ENCODE peak calls at places on chromosomes 1 and 21, in seven cellular contexts. One of them, this sample, is unnamed.
A peak's percentile ranks its signal among the peaks of the same experiment; 100 is the strongest.

GRCh38 chr1:93552751-93553455 is 105.0 kb downstream of the FNBP1L start:
- DNase-seq in IMR-90: peak; percentile 53
- DNase-seq in uterus: no peak
- DNase-seq in colonic mucosa: peak; percentile 47
- DNase-seq in tibial artery: no peak
- DNase-seq in neuronal stem cell: no peak
- DNase-seq in aorta: no peak
- DNase-seq in this sample: peak; percentile 80

GRCh38 chr21:34707876-34708325 is 39.1 kb downstream of the CLIC6 start:
- DNase-seq in tibial artery: no peak
- DNase-seq in uterus: no peak
- DNase-seq in IMR-90: no peak
- DNase-seq in colonic mucosa: no peak
- DNase-seq in neuronal stem cell: no peak
- DNase-seq in aorta: no peak
- DNase-seq in this sample: no peak

GRCh38 chr1:152143147-152143845 is 15.7 kb downstream of the RPTN start:
- DNase-seq in uterus: no peak
- DNase-seq in neuronal stem cell: no peak
- DNase-seq in aorta: no peak
- DNase-seq in tibial artery: no peak
- DNase-seq in colonic mucosa: no peak
- DNase-seq in IMR-90: no peak
- DNase-seq in this sample: no peak

GRCh38 chr21:41396452-41397107 is 29.5 kb upstream of the MX1 start:
- DNase-seq in IMR-90: no peak
- DNase-seq in uterus: no peak
- DNase-seq in neuronal stem cell: no peak
- DNase-seq in tibial artery: peak; percentile 59
- DNase-seq in colonic mucosa: peak; percentile 62
- DNase-seq in aorta: peak; percentile 75
- DNase-seq in this sample: no peak

GRCh38 chr1:39158330-39159086 is 46.0 kb upstream of the MACF1 start:
- DNase-seq in colonic mucosa: peak; percentile 95
- DNase-seq in uterus: no peak
- DNase-seq in tibial artery: no peak
- DNase-seq in aorta: no peak
- DNase-seq in neuronal stem cell: no peak
- DNase-seq in IMR-90: peak; percentile 74
- DNase-seq in this sample: no peak

GRCh38 chr1:36089393-36090121 is 865 bp downstream of the ADPRS start:
- DNase-seq in aorta: no peak
- DNase-seq in colonic mucosa: no peak
- DNase-seq in IMR-90: peak; percentile 58
- DNase-seq in uterus: no peak
- DNase-seq in tibial artery: no peak
- DNase-seq in neuronal stem cell: no peak
- DNase-seq in this sample: no peak

GRCh38 chr1:2586154-2587070 is at the start of gene PRXL2B:
- DNase-seq in uterus: peak; percentile 99
- DNase-seq in aorta: peak; percentile 100
- DNase-seq in neuronal stem cell: peak; percentile 97
- DNase-seq in colonic mucosa: peak; percentile 99
- DNase-seq in tibial artery: peak; percentile 99
- DNase-seq in IMR-90: peak; percentile 98
- DNase-seq in this sample: peak; percentile 100

GRCh38 chr1:51276286-51276685 is 40.2 kb downstream of the RNF11 start:
- DNase-seq in uterus: no peak
- DNase-seq in neuronal stem cell: no peak
- DNase-seq in IMR-90: no peak
- DNase-seq in aorta: no peak
- DNase-seq in tibial artery: no peak
- DNase-seq in colonic mucosa: no peak
- DNase-seq in this sample: no peak

GRCh38 chr1:167439301-167439988 is 78.9 kb downstream of the CD247 start:
- DNase-seq in neuronal stem cell: peak; percentile 60
- DNase-seq in tibial artery: no peak
- DNase-seq in colonic mucosa: peak; percentile 67
- DNase-seq in IMR-90: peak; percentile 28
- DNase-seq in uterus: peak; percentile 30
- DNase-seq in aorta: no peak
- DNase-seq in this sample: peak; percentile 42

GRCh38 chr21:45583831-45584509 is 41.7 kb upstream of the SLC19A1 start:
- DNase-seq in aorta: no peak
- DNase-seq in tibial artery: no peak
- DNase-seq in uterus: peak; percentile 1
- DNase-seq in neuronal stem cell: no peak
- DNase-seq in colonic mucosa: no peak
- DNase-seq in IMR-90: no peak
- DNase-seq in this sample: no peak

GRCh38 chr1:113205980-113206766 is 133.2 kb downstream of the LRIG2 start:
- DNase-seq in neuronal stem cell: no peak
- DNase-seq in aorta: no peak
- DNase-seq in colonic mucosa: no peak
- DNase-seq in uterus: no peak
- DNase-seq in tibial artery: no peak
- DNase-seq in IMR-90: no peak
- DNase-seq in this sample: no peak

GRCh38 chr1:13593511-13594131 is 10.0 kb downstream of the PDPN start:
- DNase-seq in aorta: peak; percentile 75
- DNase-seq in uterus: peak; percentile 69
- DNase-seq in colonic mucosa: peak; percentile 24
- DNase-seq in neuronal stem cell: no peak
- DNase-seq in IMR-90: peak; percentile 36
- DNase-seq in tibial artery: peak; percentile 78
- DNase-seq in this sample: no peak

GRCh38 chr21:15953551-15954116 is 223.9 kb downstream of the USP25 start:
- DNase-seq in uterus: no peak
- DNase-seq in IMR-90: no peak
- DNase-seq in aorta: no peak
- DNase-seq in neuronal stem cell: no peak
- DNase-seq in colonic mucosa: no peak
- DNase-seq in tibial artery: no peak
- DNase-seq in this sample: no peak

GRCh38 chr1:209767706-209768105 is 11.9 kb downstream of the TRAF3IP3 start:
- DNase-seq in tibial artery: no peak
- DNase-seq in neuronal stem cell: no peak
- DNase-seq in uterus: no peak
- DNase-seq in colonic mucosa: no peak
- DNase-seq in IMR-90: no peak
- DNase-seq in aorta: no peak
- DNase-seq in this sample: no peak

DNA sequence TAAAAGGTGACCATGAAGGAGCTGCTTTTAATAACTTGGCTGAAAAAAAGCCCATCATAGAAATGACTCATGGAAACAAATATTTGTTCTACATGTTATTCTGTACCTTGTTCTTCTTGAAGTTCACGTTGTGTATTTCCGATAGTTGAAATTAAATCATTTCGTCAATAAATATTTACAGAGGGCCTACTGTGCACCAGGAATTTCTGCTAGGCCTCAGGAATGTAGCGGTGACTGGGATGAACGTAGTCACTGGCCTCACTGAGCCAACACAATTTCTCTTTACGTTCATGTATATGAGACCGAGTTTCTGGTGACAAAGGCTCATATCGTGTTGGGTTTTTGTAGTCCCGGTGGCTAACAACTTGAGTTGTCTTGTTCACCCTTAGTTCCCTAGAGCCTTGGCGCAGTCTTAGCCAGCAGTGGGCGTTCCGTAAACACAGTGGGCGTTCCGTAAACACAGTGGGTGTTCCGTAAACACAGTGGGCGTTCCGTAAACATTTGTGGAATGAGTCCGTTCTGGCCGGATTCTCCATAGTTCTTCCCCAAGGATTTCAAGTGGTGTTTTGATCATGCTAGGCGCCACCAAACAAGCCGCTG is 53.2 kb upstream of the VAMP3 start:
- DNase-seq in colonic mucosa: no peak
- DNase-seq in IMR-90: no peak
- DNase-seq in aorta: no peak
- DNase-seq in neuronal stem cell: no peak
- DNase-seq in uterus: no peak
- DNase-seq in tibial artery: no peak
- DNase-seq in this sample: no peak
- H3K27me3 ChIP-seq in colonic mucosa: no peaks in the 10 kb centered on the region
- H3K27me3 ChIP-seq in IMR-90: peaks cover 50% of the 10 kb centered on the region
- H3K27me3 ChIP-seq in aorta: no peaks in the 10 kb centered on the region
- H3K27me3 ChIP-seq in neuronal stem cell: no peaks in the 10 kb centered on the region
- H3K27me3 ChIP-seq in uterus: no peaks in the 10 kb centered on the region
- H3K27me3 ChIP-seq in tibial artery: no peaks in the 10 kb centered on the region
- H3K27me3 ChIP-seq in this sample: no peaks in the 10 kb centered on the region

DNA sequence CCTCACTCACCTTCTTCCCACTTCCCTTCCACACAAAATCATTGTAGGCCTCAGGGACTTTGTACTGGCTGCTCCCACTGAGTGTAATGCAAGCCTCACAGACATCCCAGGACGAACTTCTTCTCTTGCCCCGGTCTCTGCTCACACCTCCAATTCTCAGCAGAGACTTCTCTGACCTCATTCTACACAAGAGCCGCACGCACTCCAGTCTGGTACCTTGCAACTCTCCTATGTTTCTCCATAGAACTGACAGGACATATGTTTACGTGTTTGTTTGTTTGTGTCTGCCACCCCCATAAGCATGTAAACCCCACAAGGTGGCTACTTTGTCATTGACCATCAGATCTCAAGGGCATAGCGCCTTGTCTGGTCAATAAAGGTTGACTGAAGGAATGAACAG is 350.8 kb downstream of the AJAP1 start:
- DNase-seq in aorta: no peak
- DNase-seq in colonic mucosa: no peak
- DNase-seq in neuronal stem cell: no peak
- DNase-seq in tibial artery: no peak
- DNase-seq in IMR-90: no peak
- DNase-seq in uterus: no peak
- DNase-seq in this sample: no peak
- H3K27ac ChIP-seq in aorta: no peak overlapping the region
- H3K27ac ChIP-seq in colonic mucosa: no peak overlapping the region
- H3K27ac ChIP-seq in neuronal stem cell: no peak overlapping the region
- H3K27ac ChIP-seq in tibial artery: no peak overlapping the region
- H3K27ac ChIP-seq in IMR-90: no peak overlapping the region
- H3K27ac ChIP-seq in uterus: no peak overlapping the region
- H3K27ac ChIP-seq in this sample: no peak overlapping the region

DNA sequence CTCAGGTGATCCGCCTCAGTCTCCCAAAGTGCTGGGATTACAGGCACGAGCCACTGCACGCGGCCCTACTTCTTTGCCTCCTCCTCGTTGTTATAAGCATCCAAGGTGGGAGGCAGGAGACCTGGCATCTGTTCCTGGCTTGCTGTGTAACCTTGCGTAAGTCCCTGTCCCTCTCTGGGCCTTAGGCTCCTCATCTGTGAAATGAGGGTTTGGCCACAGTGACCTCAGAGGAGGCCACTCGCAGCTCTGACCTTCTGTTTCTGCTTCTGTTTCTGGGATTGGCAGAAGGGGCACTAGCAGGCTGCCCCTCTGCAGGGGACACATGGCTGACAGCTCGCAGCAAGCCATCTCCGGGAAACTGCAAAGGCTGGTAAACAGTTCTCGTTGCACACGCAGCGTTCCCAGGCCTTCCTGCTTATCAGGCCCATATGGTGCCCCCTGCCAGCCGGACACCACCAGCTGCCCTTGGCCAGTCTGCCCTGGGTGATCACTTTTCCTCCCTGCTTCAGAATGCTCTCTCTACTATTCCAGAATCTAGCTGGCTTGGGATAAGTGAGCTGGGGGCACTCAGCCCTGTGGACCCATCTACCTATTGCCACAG is 2.6 kb upstream of the LDLRAP1 start:
- DNase-seq in colonic mucosa: no peak
- DNase-seq in aorta: no peak
- DNase-seq in tibial artery: no peak
- DNase-seq in uterus: no peak
- DNase-seq in IMR-90: no peak
- DNase-seq in neuronal stem cell: no peak
- DNase-seq in this sample: no peak
- H3K27me3 ChIP-seq in colonic mucosa: no peaks in the 10 kb centered on the region
- H3K27me3 ChIP-seq in aorta: no peaks in the 10 kb centered on the region
- H3K27me3 ChIP-seq in tibial artery: no peaks in the 10 kb centered on the region
- H3K27me3 ChIP-seq in uterus: no peaks in the 10 kb centered on the region
- H3K27me3 ChIP-seq in IMR-90: peaks cover 16% of the 10 kb centered on the region
- H3K27me3 ChIP-seq in neuronal stem cell: peaks cover 38% of the 10 kb centered on the region
- H3K27me3 ChIP-seq in this sample: no peaks in the 10 kb centered on the region

GRCh38 chr1:225849905-225850304 is 32.3 kb downstream of the TMEM63A start:
- DNase-seq in aorta: peak; percentile 59
- DNase-seq in neuronal stem cell: no peak
- DNase-seq in tibial artery: peak; percentile 48
- DNase-seq in uterus: peak; percentile 50
- DNase-seq in colonic mucosa: no peak
- DNase-seq in IMR-90: no peak
- DNase-seq in this sample: peak; percentile 80

GRCh38 chr1:225850370-225850769 is 31.8 kb downstream of the TMEM63A start:
- DNase-seq in colonic mucosa: no peak
- DNase-seq in uterus: no peak
- DNase-seq in aorta: peak; percentile 10
- DNase-seq in tibial artery: no peak
- DNase-seq in neuronal stem cell: no peak
- DNase-seq in IMR-90: no peak
- DNase-seq in this sample: no peak

GRCh38 chr1:225846331-225847310 is 35.6 kb downstream of the TMEM63A start:
- DNase-seq in colonic mucosa: no peak
- DNase-seq in tibial artery: no peak
- DNase-seq in uterus: no peak
- DNase-seq in neuronal stem cell: no peak
- DNase-seq in IMR-90: no peak
- DNase-seq in aorta: peak; percentile 39
- DNase-seq in this sample: no peak

GRCh38 chr1:225847610-225848009 is 34.6 kb downstream of the TMEM63A start:
- DNase-seq in neuronal stem cell: no peak
- DNase-seq in aorta: peak; percentile 22
- DNase-seq in IMR-90: no peak
- DNase-seq in tibial artery: no peak
- DNase-seq in colonic mucosa: peak; percentile 78
- DNase-seq in uterus: no peak
- DNase-seq in this sample: no peak

DNA sequence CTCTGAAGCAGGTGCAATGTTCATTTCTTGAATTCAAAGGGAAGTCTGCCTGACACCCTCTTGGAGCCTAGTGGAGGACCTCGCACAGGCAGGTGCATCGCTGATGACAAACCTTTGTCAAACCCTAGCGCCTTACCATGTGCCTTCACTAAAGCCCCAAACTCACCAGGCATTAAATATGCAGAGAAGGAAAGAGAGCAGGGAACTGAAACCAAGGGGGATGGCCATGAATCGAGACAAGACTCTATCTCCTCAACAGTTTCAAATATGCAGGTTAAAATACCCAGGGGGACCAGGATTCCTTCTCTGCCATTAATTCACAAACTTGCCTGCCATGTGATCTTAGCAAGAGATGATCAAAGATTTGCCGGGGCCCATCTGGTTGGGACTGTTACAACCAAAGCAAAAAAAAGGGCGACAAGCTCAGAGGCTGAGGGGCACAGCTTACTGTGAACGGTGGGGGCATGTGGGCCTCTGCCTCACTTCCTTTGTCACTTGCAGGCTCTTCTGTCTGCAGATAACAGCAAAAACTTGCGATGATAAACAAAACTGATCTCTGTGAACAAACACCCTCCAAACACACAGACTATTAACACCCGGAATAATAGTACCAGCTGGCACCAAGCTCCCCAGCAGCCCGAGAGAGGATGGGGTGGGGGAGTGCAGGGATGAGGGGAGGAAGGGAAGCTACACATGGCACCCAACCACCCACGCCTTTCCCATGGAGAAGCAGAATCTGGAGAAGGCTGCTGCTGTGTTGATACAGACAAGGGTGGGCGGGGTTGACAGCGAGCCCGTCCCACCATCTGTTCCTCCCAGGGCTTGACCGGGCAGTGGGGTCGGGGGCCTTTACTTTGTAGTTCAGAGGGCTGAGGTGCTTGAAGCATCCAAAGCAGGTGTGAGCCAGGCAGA is 33.9 kb downstream of the TMEM63A start:
- DNase-seq in uterus: no peak
- DNase-seq in aorta: peak; percentile 47
- DNase-seq in colonic mucosa: no peak
- DNase-seq in neuronal stem cell: no peak
- DNase-seq in IMR-90: peak; percentile 56
- DNase-seq in tibial artery: no peak
- DNase-seq in this sample: no peak
- H3K27ac ChIP-seq in uterus: peak overlapping the region; percentile 32
- H3K27ac ChIP-seq in aorta: no peak overlapping the region
- H3K27ac ChIP-seq in colonic mucosa: peak overlapping the region; percentile 19
- H3K27ac ChIP-seq in neuronal stem cell: no peak overlapping the region
- H3K27ac ChIP-seq in IMR-90: no peak overlapping the region
- H3K27ac ChIP-seq in tibial artery: no peak overlapping the region
- H3K27ac ChIP-seq in this sample: no peak overlapping the region

This sample was measured in right cardiac atrium.